ENCODE peak calls at places on chromosomes 12 and 14, in four cellular contexts. T is NT2/D1, Q is neuronal stem cell, P is Karpas-422. R is an unnamed sample. For H3K4me1, the result is how much of the 10 kb centered on the place peaks cover.

GRCh38 chr12:52370906-52371608 is 3.8 kb upstream of the KRT85 start:
- DNase-seq in P (no peak), Q (no peak), T (no peak), R (no peak)

GRCh38 chr14:68476212-68476964 is 316.5 kb downstream of the ZFP36L1 start:
- DNase-seq in T (no peak), Q (no peak), P (no peak), R (no peak)

GRCh38 chr12:5807538-5808219 is 137.4 kb downstream of the ANO2 start:
- DNase-seq in Q (no peak), P (no peak), T (no peak), R (no peak)

GRCh38 chr12:51972424-51972812 is 20.9 kb downstream of the ACVR1B start:
- DNase-seq in T (no peak), P (no peak), Q (no peak), R (no peak)

GRCh38 chr12:8018666-8019581 is 13.6 kb upstream of the FOXJ2 start:
- DNase-seq in Q (peak), P (peak), T (peak), R (peak)

GRCh38 chr12:92978607-92979006 is 49.5 kb upstream of the EEA1 start:
- DNase-seq in T (no peak), Q (no peak), P (no peak), R (no peak)

GRCh38 chr14:57749267-57749666 is 116.6 kb downstream of the SLC35F4 start:
- DNase-seq in T (no peak), Q (no peak), P (no peak), R (no peak)

GRCh38 chr12:101110856-101111255 is 99.2 kb downstream of the SLC5A8 start:
- DNase-seq in Q (no peak), T (no peak), P (no peak), R (no peak)

GRCh38 chr12:50505945-50506344 is 1.2 kb downstream of the DIP2B start:
- DNase-seq in P (peak), Q (no peak), T (no peak), R (no peak)

GRCh38 chr14:32656609-32657008 is 282.1 kb upstream of the NPAS3 start:
- DNase-seq in P (no peak), Q (no peak), T (no peak), R (no peak)

GRCh38 chr14:105315941-105316562 is 1.5 kb downstream of the PACS2 start:
- DNase-seq in Q (no peak), T (no peak), P (no peak), R (peak)

GRCh38 chr12:9925746-9926393 is 6.3 kb downstream of the CLEC2A start:
- DNase-seq in T (peak), Q (peak), P (peak), R (peak)

GRCh38 chr12:109753959-109754358 is 40.3 kb downstream of the FAM222A start:
- DNase-seq in Q (no peak), T (no peak), P (no peak), R (peak)

GRCh38 chr14:89443002-89443660 is 26.1 kb upstream of the FOXN3 start:
- DNase-seq in T (no peak), P (no peak), Q (no peak), R (no peak)
- H3K4me1 ChIP-seq in T (under half), P (under half), Q (under half), R (under half)

GRCh38 chr12:121023799-121024198 is 7.5 kb upstream of the C12orf43 start:
- DNase-seq in T (no peak), P (no peak), Q (no peak), R (no peak)

GRCh38 chr12:121030576-121031212 is 8.4 kb downstream of the OASL start:
- DNase-seq in T (no peak), Q (no peak), P (no peak), R (no peak)

GRCh38 chr12:121022713-121023112 is 6.4 kb upstream of the C12orf43 start:
- DNase-seq in T (no peak), Q (no peak), P (no peak), R (no peak)

GRCh38 chr12:121025442-121026226 is 9.3 kb upstream of the C12orf43 start:
- DNase-seq in T (no peak), P (no peak), Q (no peak), R (no peak)

GRCh38 chr12:121026274-121027045 is 10.2 kb upstream of the C12orf43 start:
- DNase-seq in T (no peak), Q (no peak), P (no peak), R (peak)
- H3K9ac ChIP-seq in T (no peak), Q (no peak), P (no peak), R (peak)

GRCh38 chr14:22487941-22488340 is 101.1 kb downstream of the DAD1 start:
- DNase-seq in Q (no peak), T (no peak), P (no peak), R (no peak)
- H3K4me1 ChIP-seq in Q (under half), T (under half), P (under half), R (under half)

GRCh38 chr12:20368653-20369163 is 371 bp downstream of the PDE3A start:
- DNase-seq in T (peak), P (no peak), Q (peak), R (peak)

GRCh38 chr12:20370001-20370381 is 1.7 kb downstream of the PDE3A start:
- DNase-seq in T (peak), P (no peak), Q (no peak), R (no peak)

GRCh38 chr12:20370841-20371240 is 2.5 kb downstream of the PDE3A start:
- DNase-seq in Q (no peak), P (no peak), T (no peak), R (no peak)

GRCh38 chr12:20367731-20368652 is at the start of gene PDE3A:
- DNase-seq in T (peak), Q (peak), P (no peak), R (peak)

DNA sequence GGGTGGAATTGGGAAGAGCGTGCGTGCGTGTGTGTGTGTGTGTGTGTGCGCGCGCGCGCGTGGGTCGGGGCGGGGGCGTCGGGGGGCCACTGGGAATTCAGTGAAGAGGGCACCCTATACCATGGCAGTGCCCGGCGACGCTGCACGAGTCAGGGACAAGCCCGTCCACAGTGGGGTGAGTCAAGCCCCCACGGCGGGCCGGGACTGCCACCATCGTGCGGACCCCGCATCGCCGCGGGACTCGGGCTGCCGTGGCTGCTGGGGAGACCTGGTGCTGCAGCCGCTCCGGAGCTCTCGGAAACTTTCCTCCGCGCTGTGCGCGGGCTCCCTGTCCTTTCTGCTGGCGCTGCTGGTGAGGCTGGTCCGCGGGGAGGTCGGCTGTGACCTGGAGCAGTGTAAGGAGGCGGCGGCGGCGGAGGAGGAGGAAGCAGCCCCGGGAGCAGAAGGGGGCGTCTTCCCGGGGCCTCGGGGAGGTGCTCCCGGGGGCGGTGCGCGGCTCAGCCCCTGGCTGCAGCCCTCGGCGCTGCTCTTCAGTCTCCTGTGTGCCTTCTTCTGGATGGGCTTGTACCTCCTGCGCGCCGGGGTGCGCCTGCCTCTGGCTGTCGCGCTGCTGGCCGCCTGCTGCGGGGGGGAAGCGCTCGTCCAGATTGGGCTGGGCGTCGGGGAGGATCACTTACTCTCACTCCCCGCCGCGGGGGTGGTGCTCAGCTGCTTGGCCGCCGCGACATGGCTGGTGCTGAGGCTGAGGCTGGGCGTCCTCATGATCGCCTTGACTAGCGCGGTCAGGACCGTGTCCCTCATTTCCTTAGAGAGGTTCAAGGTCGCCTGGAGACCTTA is 1.0 kb downstream of the PDE3A start:
- DNase-seq in T (peak), Q (peak), P (no peak), R (peak)
- H3K9ac ChIP-seq in T (peak), Q (peak), P (no peak), R (no peak)

GRCh38 chr12:116492703-116493324 is 66.4 kb upstream of the MAP1LC3B2 start:
- DNase-seq in Q (no peak), T (no peak), P (no peak), R (peak)
- H3K4me1 ChIP-seq in Q (under half), T (under half), P (under half), R (under half)

DNA sequence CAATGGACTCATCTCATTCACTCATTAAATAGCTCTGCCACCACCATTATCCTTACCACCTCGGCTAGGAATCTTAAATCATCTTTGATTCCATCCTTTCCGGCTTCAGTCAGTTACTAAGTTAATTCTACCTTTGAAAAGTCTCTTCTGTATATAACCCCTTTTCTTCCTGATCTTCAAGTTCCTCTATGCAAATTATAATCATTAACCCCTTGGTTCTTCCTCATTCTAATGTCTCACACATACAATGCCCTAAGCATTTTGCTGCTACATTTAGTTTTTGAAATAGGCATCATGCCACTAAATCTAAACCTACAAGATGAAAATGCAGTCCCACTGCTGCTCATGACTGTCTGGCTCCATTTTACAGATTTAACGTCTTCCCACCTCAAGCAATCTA is 51.5 kb downstream of the ATP2B1 start:
- DNase-seq in Q (no peak), P (peak), T (no peak), R (no peak)
- H3K9ac ChIP-seq in Q (no peak), P (no peak), T (no peak), R (no peak)

DNA sequence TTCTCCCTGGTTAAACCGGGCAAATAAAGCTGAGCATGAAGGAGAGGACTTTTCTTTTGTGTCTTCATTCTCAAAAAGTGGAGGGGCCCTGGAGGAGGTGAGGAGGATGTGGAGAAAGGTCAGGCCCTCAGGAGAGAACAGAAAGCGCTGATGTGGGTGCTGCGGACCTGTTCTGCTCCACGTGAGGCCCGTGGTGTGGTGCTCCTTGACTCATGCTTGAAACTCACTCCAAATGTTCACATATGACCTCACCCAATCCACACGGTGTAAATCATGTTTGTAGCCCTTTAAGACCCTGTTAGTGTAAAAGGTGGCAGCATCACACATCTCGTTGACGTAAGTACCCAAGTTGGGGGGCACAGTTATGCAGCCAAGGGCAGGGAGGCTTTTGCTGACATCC is 126.2 kb downstream of the FOXN3 start:
- DNase-seq in T (no peak), Q (no peak), P (no peak), R (no peak)
- H3K4me1 ChIP-seq in T (under half), Q (under half), P (under half), R (under half)

DNA sequence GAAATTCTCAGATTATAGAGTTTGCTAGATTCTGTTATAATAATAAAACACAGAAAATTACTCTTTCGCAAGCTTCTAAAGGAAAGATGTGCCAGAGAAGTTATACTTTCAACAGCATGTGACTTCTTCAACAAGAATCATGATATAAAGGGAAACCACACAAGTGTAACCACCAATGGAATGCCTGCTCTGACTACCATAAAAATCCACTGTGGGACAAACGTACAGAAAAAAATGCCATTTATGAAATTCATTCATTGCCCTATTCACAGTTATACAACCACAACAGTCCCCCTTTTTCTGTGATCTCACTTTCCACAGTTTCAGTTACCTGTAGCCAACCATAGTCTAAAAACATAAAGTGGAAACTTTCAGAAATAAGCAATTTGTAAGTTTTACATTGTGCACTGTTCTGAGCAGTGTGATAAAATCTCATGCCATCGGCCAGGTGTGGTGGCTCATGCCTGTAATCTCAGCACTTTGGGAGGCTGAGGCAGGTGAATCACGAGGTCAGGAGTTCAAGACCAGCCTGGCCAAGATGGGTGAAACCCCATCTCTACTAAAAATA is 3.2 kb downstream of the CATSPERB start:
- DNase-seq in Q (no peak), T (no peak), P (no peak), R (no peak)
- H3K9ac ChIP-seq in Q (no peak), T (no peak), P (no peak), R (no peak)

GRCh38 chr14:99733551-99734405 is 49.7 kb downstream of the CYP46A1 start:
- DNase-seq in P (no peak), T (no peak), Q (no peak), R (peak)
- H3K4me1 ChIP-seq in P (under half), T (under half), Q (under half), R (under half)

R was measured in endodermal cell.